ENCODE peak calls at places on chromosomes 16 and 17, in seven cellular contexts. One of them, this sample, is unnamed.

GRCh38 chr17:31224366-31224765 is 72.7 kb downstream of the OMG start:
- DNase-seq in AG04450: no peak
- DNase-seq in BJ: no peak
- DNase-seq in stomach: no peak
- DNase-seq in spleen: no peak
- DNase-seq in esophagus muscularis mucosa: no peak
- DNase-seq in coronary artery: no peak
- DNase-seq in this sample: no peak

GRCh38 chr17:44960654-44961053 is 7.4 kb downstream of the C1QL1 start:
- DNase-seq in AG04450: no peak
- DNase-seq in BJ: no peak
- DNase-seq in stomach: no peak
- DNase-seq in spleen: no peak
- DNase-seq in esophagus muscularis mucosa: no peak
- DNase-seq in coronary artery: no peak
- DNase-seq in this sample: no peak

GRCh38 chr16:64702415-64702814 is 419.4 kb downstream of the CDH11 start:
- DNase-seq in AG04450: no peak
- DNase-seq in BJ: no peak
- DNase-seq in stomach: no peak
- DNase-seq in spleen: no peak
- DNase-seq in esophagus muscularis mucosa: no peak
- DNase-seq in coronary artery: no peak
- DNase-seq in this sample: no peak

GRCh38 chr16:3065069-3065741 is at the start of gene IL32:
- DNase-seq in AG04450: peak; percentile 36
- DNase-seq in BJ: peak; percentile 9
- DNase-seq in stomach: peak; percentile 68
- DNase-seq in spleen: no peak
- DNase-seq in esophagus muscularis mucosa: no peak
- DNase-seq in coronary artery: no peak
- DNase-seq in this sample: peak; percentile 82

GRCh38 chr16:22161999-22162657 is at the start of gene SDR42E2:
- DNase-seq in AG04450: no peak
- DNase-seq in BJ: no peak
- DNase-seq in stomach: peak; percentile 31
- DNase-seq in spleen: no peak
- DNase-seq in esophagus muscularis mucosa: no peak
- DNase-seq in coronary artery: no peak
- DNase-seq in this sample: no peak

GRCh38 chr17:48532261-48532660 is 1.4 kb upstream of the HOXB1 start:
- DNase-seq in AG04450: no peak
- DNase-seq in BJ: no peak
- DNase-seq in stomach: no peak
- DNase-seq in spleen: no peak
- DNase-seq in esophagus muscularis mucosa: no peak
- DNase-seq in coronary artery: no peak
- DNase-seq in this sample: no peak

GRCh38 chr16:30458561-30459394 is 13.1 kb upstream of the SEPHS2 start:
- DNase-seq in AG04450: no peak
- DNase-seq in BJ: no peak
- DNase-seq in stomach: peak; percentile 52
- DNase-seq in spleen: peak; percentile 94
- DNase-seq in esophagus muscularis mucosa: peak; percentile 92
- DNase-seq in coronary artery: no peak
- DNase-seq in this sample: no peak

GRCh38 chr17:32445075-32445427 is 741 bp downstream of the PSMD11 start:
- DNase-seq in AG04450: no peak
- DNase-seq in BJ: no peak
- DNase-seq in stomach: peak; percentile 28
- DNase-seq in spleen: no peak
- DNase-seq in esophagus muscularis mucosa: no peak
- DNase-seq in coronary artery: no peak
- DNase-seq in this sample: no peak

GRCh38 chr17:48663134-48663924 is 37.2 kb upstream of the HOXB9 start:
- DNase-seq in AG04450: no peak
- DNase-seq in BJ: no peak
- DNase-seq in stomach: no peak
- DNase-seq in spleen: no peak
- DNase-seq in esophagus muscularis mucosa: no peak
- DNase-seq in coronary artery: no peak
- DNase-seq in this sample: no peak

GRCh38 chr17:49849711-49850610 is 2.1 kb upstream of the TAC4 start:
- DNase-seq in AG04450: no peak
- DNase-seq in BJ: no peak
- DNase-seq in stomach: no peak
- DNase-seq in spleen: no peak
- DNase-seq in esophagus muscularis mucosa: no peak
- DNase-seq in coronary artery: no peak
- DNase-seq in this sample: no peak
- H3K4me3 ChIP-seq in AG04450: no peak overlapping the region
- H3K4me3 ChIP-seq in BJ: no peak overlapping the region
- H3K4me3 ChIP-seq in stomach: no peak overlapping the region
- H3K4me3 ChIP-seq in spleen: peak overlapping the region; percentile 56
- H3K4me3 ChIP-seq in esophagus muscularis mucosa: no peak overlapping the region
- H3K4me3 ChIP-seq in coronary artery: no peak overlapping the region
- H3K4me3 ChIP-seq in this sample: no peak overlapping the region

DNA sequence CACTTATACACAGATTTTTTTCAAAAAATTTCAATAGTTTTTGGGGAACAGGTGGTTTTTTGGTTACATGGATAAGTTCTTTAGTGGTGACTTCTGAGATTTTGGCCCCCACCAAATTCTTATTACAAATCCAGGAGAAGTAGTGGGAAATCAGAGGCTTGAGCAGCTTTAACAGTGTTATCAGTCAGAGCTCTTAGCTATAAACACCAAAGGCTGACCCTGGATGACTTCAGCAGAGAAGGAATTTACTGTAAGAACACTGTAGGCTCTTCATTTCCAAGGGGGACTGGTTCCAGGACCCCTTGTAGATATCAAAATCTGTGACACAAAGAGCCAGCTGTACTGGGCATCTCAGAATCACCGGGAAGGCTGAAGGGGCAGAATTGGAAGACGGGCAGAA is 17.8 kb downstream of the MPHOSPH6 start:
- DNase-seq in AG04450: peak; percentile 1
- DNase-seq in BJ: no peak
- DNase-seq in stomach: no peak
- DNase-seq in spleen: no peak
- DNase-seq in esophagus muscularis mucosa: no peak
- DNase-seq in coronary artery: no peak
- DNase-seq in this sample: no peak
- TF ChIP-seq CTCF in AG04450: no peak
- TF ChIP-seq CTCF in BJ: no peak
- TF ChIP-seq CTCF in stomach: no peak
- TF ChIP-seq CTCF in spleen: no peak
- TF ChIP-seq CTCF in esophagus muscularis mucosa: no peak
- TF ChIP-seq CTCF in coronary artery: no peak
- TF ChIP-seq CTCF in this sample: no peak

GRCh38 chr17:81143200-81143527 is 22.1 kb upstream of the PVALEF start:
- DNase-seq in AG04450: no peak
- DNase-seq in BJ: no peak
- DNase-seq in stomach: no peak
- DNase-seq in spleen: no peak
- DNase-seq in esophagus muscularis mucosa: no peak
- DNase-seq in coronary artery: no peak
- DNase-seq in this sample: no peak
- H3K4me3 ChIP-seq in AG04450: no peak overlapping the region
- H3K4me3 ChIP-seq in BJ: no peak overlapping the region
- H3K4me3 ChIP-seq in stomach: no peak overlapping the region
- H3K4me3 ChIP-seq in spleen: no peak overlapping the region
- H3K4me3 ChIP-seq in esophagus muscularis mucosa: peak overlapping the region; percentile 12
- H3K4me3 ChIP-seq in coronary artery: peak overlapping the region; percentile 32
- H3K4me3 ChIP-seq in this sample: no peak overlapping the region

DNA sequence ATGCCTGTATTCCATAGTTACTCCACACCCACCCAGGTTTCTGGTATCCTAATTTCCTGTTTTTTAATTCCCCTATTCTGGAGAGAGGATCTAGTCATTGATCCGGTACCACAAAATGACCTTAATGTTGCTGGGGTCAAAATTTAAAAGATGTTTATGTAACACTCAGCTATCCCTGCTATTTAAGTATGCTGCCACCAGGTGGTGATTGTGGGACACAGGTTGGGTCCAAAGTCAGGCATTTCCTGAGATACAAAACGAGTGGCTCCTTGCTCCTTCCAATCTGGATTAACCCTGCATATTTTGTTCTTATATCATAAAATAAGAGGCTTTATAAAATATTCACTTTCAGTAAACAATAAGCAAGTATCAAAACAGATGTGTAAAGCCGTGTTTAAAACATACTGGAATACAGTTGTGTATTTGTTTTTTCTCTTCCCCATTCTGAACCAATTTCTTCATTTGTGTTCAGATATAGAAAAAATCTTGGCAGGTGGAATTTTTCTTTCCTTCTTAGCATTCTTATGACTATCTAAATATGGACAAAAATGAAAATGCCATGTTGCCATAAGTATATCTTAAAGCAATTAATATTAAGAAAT is 16.3 kb downstream of the HS3ST4 start:
- DNase-seq in AG04450: no peak
- DNase-seq in BJ: no peak
- DNase-seq in stomach: peak; percentile 42
- DNase-seq in spleen: no peak
- DNase-seq in esophagus muscularis mucosa: no peak
- DNase-seq in coronary artery: no peak
- DNase-seq in this sample: no peak
- TF ChIP-seq CTCF in AG04450: peak; percentile 6
- TF ChIP-seq CTCF in BJ: peak; percentile 30
- TF ChIP-seq CTCF in stomach: no peak
- TF ChIP-seq CTCF in spleen: no peak
- TF ChIP-seq CTCF in esophagus muscularis mucosa: no peak
- TF ChIP-seq CTCF in coronary artery: no peak
- TF ChIP-seq CTCF in this sample: peak; percentile 61

DNA sequence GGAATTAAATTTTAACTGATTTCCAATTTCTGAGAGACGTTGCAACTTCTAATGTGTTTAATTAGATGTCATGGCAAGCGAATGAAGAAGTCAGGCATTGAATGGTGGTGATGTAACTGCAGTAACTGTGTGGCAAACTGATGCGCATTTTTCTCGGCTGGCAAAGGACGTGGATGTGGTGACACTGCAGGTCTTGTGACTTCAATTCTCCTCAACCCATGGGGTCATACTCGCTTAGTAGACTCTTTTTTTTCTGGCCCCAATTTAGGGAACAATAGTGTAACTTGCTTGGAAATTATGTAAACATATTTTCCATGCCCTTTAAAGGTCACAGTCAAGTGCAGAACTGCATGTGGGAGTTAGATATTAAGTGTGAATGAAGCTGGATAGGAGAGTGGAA is 1.9 kb upstream of the FAM20A start:
- DNase-seq in AG04450: no peak
- DNase-seq in BJ: no peak
- DNase-seq in stomach: no peak
- DNase-seq in spleen: no peak
- DNase-seq in esophagus muscularis mucosa: peak; percentile 90
- DNase-seq in coronary artery: no peak
- DNase-seq in this sample: no peak
- H3K4me3 ChIP-seq in AG04450: no peak overlapping the region
- H3K4me3 ChIP-seq in BJ: no peak overlapping the region
- H3K4me3 ChIP-seq in stomach: no peak overlapping the region
- H3K4me3 ChIP-seq in spleen: no peak overlapping the region
- H3K4me3 ChIP-seq in esophagus muscularis mucosa: no peak overlapping the region
- H3K4me3 ChIP-seq in coronary artery: no peak overlapping the region
- H3K4me3 ChIP-seq in this sample: no peak overlapping the region

GRCh38 chr17:14061666-14062560 is 7.4 kb upstream of the COX10 start:
- DNase-seq in AG04450: peak; percentile 63
- DNase-seq in BJ: no peak
- DNase-seq in stomach: no peak
- DNase-seq in spleen: no peak
- DNase-seq in esophagus muscularis mucosa: no peak
- DNase-seq in coronary artery: no peak
- DNase-seq in this sample: no peak
- TF ChIP-seq CTCF in AG04450: peak; percentile 29
- TF ChIP-seq CTCF in BJ: no peak
- TF ChIP-seq CTCF in stomach: no peak
- TF ChIP-seq CTCF in spleen: no peak
- TF ChIP-seq CTCF in esophagus muscularis mucosa: no peak
- TF ChIP-seq CTCF in coronary artery: no peak
- TF ChIP-seq CTCF in this sample: no peak

DNA sequence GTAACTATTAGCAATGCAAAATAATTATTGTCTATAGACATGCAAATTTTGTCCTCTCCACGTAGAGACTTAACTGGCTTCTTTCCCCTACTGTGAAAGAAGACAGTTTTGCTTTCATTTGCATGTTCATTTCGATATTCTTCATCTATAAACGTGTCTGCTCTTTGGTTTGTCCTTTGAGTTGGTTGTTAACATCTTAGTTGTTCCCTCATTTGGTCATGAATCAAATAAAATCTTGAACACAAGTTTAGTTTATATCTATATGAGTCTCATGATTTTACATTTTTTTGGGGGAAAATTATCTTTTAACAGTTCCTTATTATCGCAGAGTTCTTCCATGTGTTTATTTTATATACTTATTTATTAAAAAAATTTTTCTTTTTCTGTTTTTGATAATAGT is 214.4 kb downstream of the UTP18 start:
- DNase-seq in AG04450: no peak
- DNase-seq in BJ: no peak
- DNase-seq in stomach: no peak
- DNase-seq in spleen: no peak
- DNase-seq in esophagus muscularis mucosa: no peak
- DNase-seq in coronary artery: no peak
- DNase-seq in this sample: no peak
- H3K4me3 ChIP-seq in AG04450: no peak overlapping the region
- H3K4me3 ChIP-seq in BJ: no peak overlapping the region
- H3K4me3 ChIP-seq in stomach: no peak overlapping the region
- H3K4me3 ChIP-seq in spleen: no peak overlapping the region
- H3K4me3 ChIP-seq in esophagus muscularis mucosa: no peak overlapping the region
- H3K4me3 ChIP-seq in coronary artery: no peak overlapping the region
- H3K4me3 ChIP-seq in this sample: no peak overlapping the region